ENCODE peak calls at places on chromosomes 3 and 15, in five cellular contexts. V, D, Z, B and K are unnamed samples.

GRCh38 chr3:42140665-42141203 is 49.6 kb downstream of the TRAK1 start:
- DNase-seq in V (no peak), D (no peak), Z (no peak), B (no peak), K (no peak)

GRCh38 chr3:162538466-162538865 is 1041.9 kb downstream of the OTOL1 start:
- DNase-seq in V (no peak), D (no peak), Z (no peak), B (no peak), K (no peak)

GRCh38 chr3:29764603-29765254 is 483.9 kb downstream of the RBMS3 start:
- DNase-seq in V (peak), D (no peak), Z (peak), B (peak), K (no peak)

GRCh38 chr15:65970937-65971740 is 101.8 kb downstream of the RAB11A start:
- DNase-seq in V (no peak), D (no peak), Z (no peak), B (no peak), K (no peak)

GRCh38 chr15:81265256-81265943 is 58.5 kb downstream of the STARD5 start:
- DNase-seq in V (no peak), D (no peak), Z (no peak), B (no peak), K (no peak)

GRCh38 chr3:24986635-24987034 is 441.4 kb upstream of the RARB start:
- DNase-seq in V (no peak), D (no peak), Z (no peak), B (no peak), K (no peak)

GRCh38 chr3:80890571-80890970 is 870.9 kb downstream of the GBE1 start:
- DNase-seq in V (no peak), D (no peak), Z (no peak), B (no peak), K (no peak)

GRCh38 chr3:37896775-37897174 is 35.1 kb downstream of the CTDSPL start:
- DNase-seq in V (no peak), D (no peak), Z (no peak), B (no peak), K (no peak)